ENCODE peak calls at places on chromosomes 1 and 21, in eight cellular contexts. One of them, this sample, is unnamed.

GRCh38 chr1:94821636-94822305 is 1.6 kb downstream of the SLC44A3 start:
- DNase-seq in caudate nucleus: no peak
- DNase-seq in C1 segment of cervical spinal cord: no peak
- DNase-seq in stimulated activated CD8-positive, alpha-beta memory T cell treated with anti-CD3 and anti-CD28 coated beads, Interleukin-2, amount 100 ng/mL, for 48 hours: no peak
- DNase-seq in MG63: no peak
- DNase-seq in choroid plexus epithelial cell: no peak
- DNase-seq in myocyte: peak
- DNase-seq in fibroblast of pulmonary artery: no peak
- DNase-seq in this sample: no peak

GRCh38 chr1:207844374-207844773 is 66.6 kb downstream of the CD34 start:
- DNase-seq in caudate nucleus: no peak
- DNase-seq in C1 segment of cervical spinal cord: no peak
- DNase-seq in stimulated activated CD8-positive, alpha-beta memory T cell treated with anti-CD3 and anti-CD28 coated beads, Interleukin-2, amount 100 ng/mL, for 48 hours: no peak
- DNase-seq in MG63: no peak
- DNase-seq in choroid plexus epithelial cell: no peak
- DNase-seq in myocyte: no peak
- DNase-seq in fibroblast of pulmonary artery: peak
- DNase-seq in this sample: peak

GRCh38 chr1:109113787-109114568 is at the start of gene ELAPOR1:
- DNase-seq in caudate nucleus: peak
- DNase-seq in C1 segment of cervical spinal cord: no peak
- DNase-seq in stimulated activated CD8-positive, alpha-beta memory T cell treated with anti-CD3 and anti-CD28 coated beads, Interleukin-2, amount 100 ng/mL, for 48 hours: peak
- DNase-seq in MG63: no peak
- DNase-seq in choroid plexus epithelial cell: peak
- DNase-seq in myocyte: no peak
- DNase-seq in fibroblast of pulmonary artery: no peak
- DNase-seq in this sample: peak

GRCh38 chr1:20402585-20403422 is 83.2 kb downstream of the CAMK2N1 start:
- DNase-seq in caudate nucleus: no peak
- DNase-seq in C1 segment of cervical spinal cord: no peak
- DNase-seq in stimulated activated CD8-positive, alpha-beta memory T cell treated with anti-CD3 and anti-CD28 coated beads, Interleukin-2, amount 100 ng/mL, for 48 hours: no peak
- DNase-seq in MG63: no peak
- DNase-seq in choroid plexus epithelial cell: peak
- DNase-seq in myocyte: no peak
- DNase-seq in fibroblast of pulmonary artery: no peak
- DNase-seq in this sample: no peak

GRCh38 chr1:195946500-195946899 is 661.7 kb downstream of the KCNT2 start:
- DNase-seq in caudate nucleus: no peak
- DNase-seq in C1 segment of cervical spinal cord: no peak
- DNase-seq in stimulated activated CD8-positive, alpha-beta memory T cell treated with anti-CD3 and anti-CD28 coated beads, Interleukin-2, amount 100 ng/mL, for 48 hours: no peak
- DNase-seq in MG63: no peak
- DNase-seq in choroid plexus epithelial cell: no peak
- DNase-seq in myocyte: no peak
- DNase-seq in fibroblast of pulmonary artery: no peak
- DNase-seq in this sample: no peak

GRCh38 chr1:40635763-40636500 is 29.6 kb downstream of the RIMS3 start:
- DNase-seq in caudate nucleus: no peak
- DNase-seq in C1 segment of cervical spinal cord: no peak
- DNase-seq in stimulated activated CD8-positive, alpha-beta memory T cell treated with anti-CD3 and anti-CD28 coated beads, Interleukin-2, amount 100 ng/mL, for 48 hours: no peak
- DNase-seq in MG63: no peak
- DNase-seq in choroid plexus epithelial cell: no peak
- DNase-seq in myocyte: no peak
- DNase-seq in fibroblast of pulmonary artery: no peak
- DNase-seq in this sample: no peak

GRCh38 chr1:176241385-176242015 is 34.4 kb upstream of the COP1 start:
- DNase-seq in caudate nucleus: no peak
- DNase-seq in C1 segment of cervical spinal cord: no peak
- DNase-seq in stimulated activated CD8-positive, alpha-beta memory T cell treated with anti-CD3 and anti-CD28 coated beads, Interleukin-2, amount 100 ng/mL, for 48 hours: no peak
- DNase-seq in MG63: peak
- DNase-seq in choroid plexus epithelial cell: peak
- DNase-seq in myocyte: peak
- DNase-seq in fibroblast of pulmonary artery: peak
- DNase-seq in this sample: peak

GRCh38 chr1:11730429-11730861 is 5.5 kb upstream of the AGTRAP start:
- DNase-seq in caudate nucleus: peak
- DNase-seq in C1 segment of cervical spinal cord: no peak
- DNase-seq in stimulated activated CD8-positive, alpha-beta memory T cell treated with anti-CD3 and anti-CD28 coated beads, Interleukin-2, amount 100 ng/mL, for 48 hours: no peak
- DNase-seq in MG63: no peak
- DNase-seq in choroid plexus epithelial cell: peak
- DNase-seq in myocyte: no peak
- DNase-seq in fibroblast of pulmonary artery: peak
- DNase-seq in this sample: peak

GRCh38 chr1:113928129-113928949 is 785 bp upstream of the HIPK1 start:
- DNase-seq in caudate nucleus: no peak
- DNase-seq in C1 segment of cervical spinal cord: no peak
- DNase-seq in stimulated activated CD8-positive, alpha-beta memory T cell treated with anti-CD3 and anti-CD28 coated beads, Interleukin-2, amount 100 ng/mL, for 48 hours: no peak
- DNase-seq in MG63: no peak
- DNase-seq in choroid plexus epithelial cell: peak
- DNase-seq in myocyte: peak
- DNase-seq in fibroblast of pulmonary artery: no peak
- DNase-seq in this sample: peak

GRCh38 chr21:42799948-42800347 is 79.4 kb downstream of the WDR4 start:
- DNase-seq in caudate nucleus: no peak
- DNase-seq in C1 segment of cervical spinal cord: no peak
- DNase-seq in stimulated activated CD8-positive, alpha-beta memory T cell treated with anti-CD3 and anti-CD28 coated beads, Interleukin-2, amount 100 ng/mL, for 48 hours: no peak
- DNase-seq in MG63: no peak
- DNase-seq in choroid plexus epithelial cell: no peak
- DNase-seq in myocyte: no peak
- DNase-seq in fibroblast of pulmonary artery: no peak
- DNase-seq in this sample: no peak

GRCh38 chr1:33397994-33398393 is 32.9 kb downstream of the PHC2 start:
- DNase-seq in caudate nucleus: no peak
- DNase-seq in C1 segment of cervical spinal cord: no peak
- DNase-seq in stimulated activated CD8-positive, alpha-beta memory T cell treated with anti-CD3 and anti-CD28 coated beads, Interleukin-2, amount 100 ng/mL, for 48 hours: no peak
- DNase-seq in MG63: no peak
- DNase-seq in choroid plexus epithelial cell: peak
- DNase-seq in myocyte: no peak
- DNase-seq in fibroblast of pulmonary artery: no peak
- DNase-seq in this sample: no peak

GRCh38 chr1:36528361-36529349 is 45.9 kb upstream of the CSF3R start:
- DNase-seq in caudate nucleus: no peak
- DNase-seq in C1 segment of cervical spinal cord: no peak
- DNase-seq in stimulated activated CD8-positive, alpha-beta memory T cell treated with anti-CD3 and anti-CD28 coated beads, Interleukin-2, amount 100 ng/mL, for 48 hours: no peak
- DNase-seq in MG63: no peak
- DNase-seq in choroid plexus epithelial cell: peak
- DNase-seq in myocyte: no peak
- DNase-seq in fibroblast of pulmonary artery: no peak
- DNase-seq in this sample: peak

GRCh38 chr1:180626711-180627110 is 5.1 kb upstream of the XPR1 start:
- DNase-seq in caudate nucleus: no peak
- DNase-seq in C1 segment of cervical spinal cord: no peak
- DNase-seq in stimulated activated CD8-positive, alpha-beta memory T cell treated with anti-CD3 and anti-CD28 coated beads, Interleukin-2, amount 100 ng/mL, for 48 hours: no peak
- DNase-seq in MG63: no peak
- DNase-seq in choroid plexus epithelial cell: no peak
- DNase-seq in myocyte: no peak
- DNase-seq in fibroblast of pulmonary artery: no peak
- DNase-seq in this sample: no peak

GRCh38 chr1:36884029-36884701 is 150.2 kb downstream of the GRIK3 start:
- DNase-seq in caudate nucleus: no peak
- DNase-seq in C1 segment of cervical spinal cord: no peak
- DNase-seq in stimulated activated CD8-positive, alpha-beta memory T cell treated with anti-CD3 and anti-CD28 coated beads, Interleukin-2, amount 100 ng/mL, for 48 hours: no peak
- DNase-seq in MG63: no peak
- DNase-seq in choroid plexus epithelial cell: no peak
- DNase-seq in myocyte: no peak
- DNase-seq in fibroblast of pulmonary artery: no peak
- DNase-seq in this sample: no peak

GRCh38 chr1:6485140-6485936 is 6.1 kb downstream of the PLEKHG5 start:
- DNase-seq in caudate nucleus: no peak
- DNase-seq in C1 segment of cervical spinal cord: no peak
- DNase-seq in stimulated activated CD8-positive, alpha-beta memory T cell treated with anti-CD3 and anti-CD28 coated beads, Interleukin-2, amount 100 ng/mL, for 48 hours: no peak
- DNase-seq in MG63: no peak
- DNase-seq in choroid plexus epithelial cell: no peak
- DNase-seq in myocyte: no peak
- DNase-seq in fibroblast of pulmonary artery: no peak
- DNase-seq in this sample: no peak

GRCh38 chr1:46202975-46203737 is at the start of gene LURAP1:
- DNase-seq in caudate nucleus: peak
- DNase-seq in C1 segment of cervical spinal cord: no peak
- DNase-seq in stimulated activated CD8-positive, alpha-beta memory T cell treated with anti-CD3 and anti-CD28 coated beads, Interleukin-2, amount 100 ng/mL, for 48 hours: peak
- DNase-seq in MG63: peak
- DNase-seq in choroid plexus epithelial cell: peak
- DNase-seq in myocyte: no peak
- DNase-seq in fibroblast of pulmonary artery: peak
- DNase-seq in this sample: peak

GRCh38 chr1:62637392-62638105 is 40.2 kb downstream of the ANGPTL3 start:
- DNase-seq in caudate nucleus: no peak
- DNase-seq in C1 segment of cervical spinal cord: no peak
- DNase-seq in stimulated activated CD8-positive, alpha-beta memory T cell treated with anti-CD3 and anti-CD28 coated beads, Interleukin-2, amount 100 ng/mL, for 48 hours: no peak
- DNase-seq in MG63: no peak
- DNase-seq in choroid plexus epithelial cell: peak
- DNase-seq in myocyte: no peak
- DNase-seq in fibroblast of pulmonary artery: no peak
- DNase-seq in this sample: peak

GRCh38 chr1:22137006-22137720 is 5.7 kb downstream of the WNT4 start:
- DNase-seq in caudate nucleus: no peak
- DNase-seq in C1 segment of cervical spinal cord: no peak
- DNase-seq in stimulated activated CD8-positive, alpha-beta memory T cell treated with anti-CD3 and anti-CD28 coated beads, Interleukin-2, amount 100 ng/mL, for 48 hours: no peak
- DNase-seq in MG63: no peak
- DNase-seq in choroid plexus epithelial cell: peak
- DNase-seq in myocyte: peak
- DNase-seq in fibroblast of pulmonary artery: peak
- DNase-seq in this sample: peak

GRCh38 chr21:35198004-35198403 is 148.9 kb upstream of the RUNX1 start:
- DNase-seq in caudate nucleus: no peak
- DNase-seq in C1 segment of cervical spinal cord: no peak
- DNase-seq in stimulated activated CD8-positive, alpha-beta memory T cell treated with anti-CD3 and anti-CD28 coated beads, Interleukin-2, amount 100 ng/mL, for 48 hours: no peak
- DNase-seq in MG63: peak
- DNase-seq in choroid plexus epithelial cell: peak
- DNase-seq in myocyte: peak
- DNase-seq in fibroblast of pulmonary artery: peak
- DNase-seq in this sample: peak

GRCh38 chr1:234090212-234091064 is 186.0 kb downstream of the SLC35F3 start:
- DNase-seq in caudate nucleus: no peak
- DNase-seq in C1 segment of cervical spinal cord: no peak
- DNase-seq in stimulated activated CD8-positive, alpha-beta memory T cell treated with anti-CD3 and anti-CD28 coated beads, Interleukin-2, amount 100 ng/mL, for 48 hours: no peak
- DNase-seq in MG63: no peak
- DNase-seq in choroid plexus epithelial cell: no peak
- DNase-seq in myocyte: no peak
- DNase-seq in fibroblast of pulmonary artery: no peak
- DNase-seq in this sample: no peak

GRCh38 chr1:206635080-206635982 is at the start of gene DYRK3:
- DNase-seq in caudate nucleus: peak
- DNase-seq in C1 segment of cervical spinal cord: peak
- DNase-seq in stimulated activated CD8-positive, alpha-beta memory T cell treated with anti-CD3 and anti-CD28 coated beads, Interleukin-2, amount 100 ng/mL, for 48 hours: peak
- DNase-seq in MG63: peak
- DNase-seq in choroid plexus epithelial cell: peak
- DNase-seq in myocyte: peak
- DNase-seq in fibroblast of pulmonary artery: peak
- DNase-seq in this sample: peak

GRCh38 chr21:37642493-37642892 is 273.8 kb downstream of the KCNJ6 start:
- DNase-seq in caudate nucleus: no peak
- DNase-seq in C1 segment of cervical spinal cord: no peak
- DNase-seq in stimulated activated CD8-positive, alpha-beta memory T cell treated with anti-CD3 and anti-CD28 coated beads, Interleukin-2, amount 100 ng/mL, for 48 hours: no peak
- DNase-seq in MG63: no peak
- DNase-seq in choroid plexus epithelial cell: peak
- DNase-seq in myocyte: no peak
- DNase-seq in fibroblast of pulmonary artery: no peak
- DNase-seq in this sample: no peak

GRCh38 chr1:89844236-89844807 is 23.5 kb downstream of the LRRC8D start:
- DNase-seq in caudate nucleus: no peak
- DNase-seq in C1 segment of cervical spinal cord: no peak
- DNase-seq in stimulated activated CD8-positive, alpha-beta memory T cell treated with anti-CD3 and anti-CD28 coated beads, Interleukin-2, amount 100 ng/mL, for 48 hours: no peak
- DNase-seq in MG63: peak
- DNase-seq in choroid plexus epithelial cell: peak
- DNase-seq in myocyte: no peak
- DNase-seq in fibroblast of pulmonary artery: no peak
- DNase-seq in this sample: peak

GRCh38 chr1:166384948-166385347 is 218.1 kb upstream of the FAM78B start:
- DNase-seq in caudate nucleus: no peak
- DNase-seq in C1 segment of cervical spinal cord: no peak
- DNase-seq in stimulated activated CD8-positive, alpha-beta memory T cell treated with anti-CD3 and anti-CD28 coated beads, Interleukin-2, amount 100 ng/mL, for 48 hours: no peak
- DNase-seq in MG63: no peak
- DNase-seq in choroid plexus epithelial cell: no peak
- DNase-seq in myocyte: no peak
- DNase-seq in fibroblast of pulmonary artery: no peak
- DNase-seq in this sample: no peak

GRCh38 chr1:8482844-8483436 is 165.0 kb downstream of the SLC45A1 start:
- DNase-seq in caudate nucleus: no peak
- DNase-seq in C1 segment of cervical spinal cord: no peak
- DNase-seq in stimulated activated CD8-positive, alpha-beta memory T cell treated with anti-CD3 and anti-CD28 coated beads, Interleukin-2, amount 100 ng/mL, for 48 hours: no peak
- DNase-seq in MG63: no peak
- DNase-seq in choroid plexus epithelial cell: peak
- DNase-seq in myocyte: no peak
- DNase-seq in fibroblast of pulmonary artery: peak
- DNase-seq in this sample: peak

GRCh38 chr1:54653036-54653435 is 11.4 kb downstream of the MROH7 start:
- DNase-seq in caudate nucleus: no peak
- DNase-seq in C1 segment of cervical spinal cord: no peak
- DNase-seq in stimulated activated CD8-positive, alpha-beta memory T cell treated with anti-CD3 and anti-CD28 coated beads, Interleukin-2, amount 100 ng/mL, for 48 hours: no peak
- DNase-seq in MG63: no peak
- DNase-seq in choroid plexus epithelial cell: peak
- DNase-seq in myocyte: peak
- DNase-seq in fibroblast of pulmonary artery: no peak
- DNase-seq in this sample: peak

GRCh38 chr21:32732544-32732943 is 4.7 kb upstream of the SYNJ1 start:
- DNase-seq in caudate nucleus: no peak
- DNase-seq in C1 segment of cervical spinal cord: no peak
- DNase-seq in stimulated activated CD8-positive, alpha-beta memory T cell treated with anti-CD3 and anti-CD28 coated beads, Interleukin-2, amount 100 ng/mL, for 48 hours: no peak
- DNase-seq in MG63: no peak
- DNase-seq in choroid plexus epithelial cell: no peak
- DNase-seq in myocyte: no peak
- DNase-seq in fibroblast of pulmonary artery: no peak
- DNase-seq in this sample: no peak

GRCh38 chr1:18176619-18177018 is 69.0 kb downstream of the IGSF21 start:
- DNase-seq in caudate nucleus: no peak
- DNase-seq in C1 segment of cervical spinal cord: no peak
- DNase-seq in stimulated activated CD8-positive, alpha-beta memory T cell treated with anti-CD3 and anti-CD28 coated beads, Interleukin-2, amount 100 ng/mL, for 48 hours: no peak
- DNase-seq in MG63: no peak
- DNase-seq in choroid plexus epithelial cell: no peak
- DNase-seq in myocyte: no peak
- DNase-seq in fibroblast of pulmonary artery: no peak
- DNase-seq in this sample: no peak

GRCh38 chr1:116664366-116664983 is 3.1 kb downstream of the IGSF3 start:
- DNase-seq in caudate nucleus: no peak
- DNase-seq in C1 segment of cervical spinal cord: no peak
- DNase-seq in stimulated activated CD8-positive, alpha-beta memory T cell treated with anti-CD3 and anti-CD28 coated beads, Interleukin-2, amount 100 ng/mL, for 48 hours: no peak
- DNase-seq in MG63: no peak
- DNase-seq in choroid plexus epithelial cell: no peak
- DNase-seq in myocyte: no peak
- DNase-seq in fibroblast of pulmonary artery: no peak
- DNase-seq in this sample: no peak

GRCh38 chr1:27403065-27403726 is 10.8 kb downstream of the GPR3 start:
- DNase-seq in caudate nucleus: peak
- DNase-seq in C1 segment of cervical spinal cord: no peak
- DNase-seq in stimulated activated CD8-positive, alpha-beta memory T cell treated with anti-CD3 and anti-CD28 coated beads, Interleukin-2, amount 100 ng/mL, for 48 hours: no peak
- DNase-seq in MG63: peak
- DNase-seq in choroid plexus epithelial cell: peak
- DNase-seq in myocyte: peak
- DNase-seq in fibroblast of pulmonary artery: peak
- DNase-seq in this sample: peak

GRCh38 chr1:116847688-116848531 is 61.8 kb upstream of the PTGFRN start:
- DNase-seq in caudate nucleus: no peak
- DNase-seq in C1 segment of cervical spinal cord: no peak
- DNase-seq in stimulated activated CD8-positive, alpha-beta memory T cell treated with anti-CD3 and anti-CD28 coated beads, Interleukin-2, amount 100 ng/mL, for 48 hours: no peak
- DNase-seq in MG63: peak
- DNase-seq in choroid plexus epithelial cell: peak
- DNase-seq in myocyte: peak
- DNase-seq in fibroblast of pulmonary artery: peak
- DNase-seq in this sample: peak

GRCh38 chr1:218384576-218384975 is 39.4 kb downstream of the TGFB2 start:
- DNase-seq in caudate nucleus: no peak
- DNase-seq in C1 segment of cervical spinal cord: no peak
- DNase-seq in stimulated activated CD8-positive, alpha-beta memory T cell treated with anti-CD3 and anti-CD28 coated beads, Interleukin-2, amount 100 ng/mL, for 48 hours: no peak
- DNase-seq in MG63: no peak
- DNase-seq in choroid plexus epithelial cell: peak
- DNase-seq in myocyte: peak
- DNase-seq in fibroblast of pulmonary artery: peak
- DNase-seq in this sample: peak

GRCh38 chr1:111030590-111030989 is 66.9 kb upstream of the LRIF1 start:
- DNase-seq in caudate nucleus: no peak
- DNase-seq in C1 segment of cervical spinal cord: no peak
- DNase-seq in stimulated activated CD8-positive, alpha-beta memory T cell treated with anti-CD3 and anti-CD28 coated beads, Interleukin-2, amount 100 ng/mL, for 48 hours: peak
- DNase-seq in MG63: peak
- DNase-seq in choroid plexus epithelial cell: peak
- DNase-seq in myocyte: peak
- DNase-seq in fibroblast of pulmonary artery: peak
- DNase-seq in this sample: peak

GRCh38 chr21:25080706-25081495 is 526.4 kb downstream of the MRPL39 start:
- DNase-seq in caudate nucleus: no peak
- DNase-seq in C1 segment of cervical spinal cord: no peak
- DNase-seq in stimulated activated CD8-positive, alpha-beta memory T cell treated with anti-CD3 and anti-CD28 coated beads, Interleukin-2, amount 100 ng/mL, for 48 hours: no peak
- DNase-seq in MG63: no peak
- DNase-seq in choroid plexus epithelial cell: no peak
- DNase-seq in myocyte: no peak
- DNase-seq in fibroblast of pulmonary artery: no peak
- DNase-seq in this sample: no peak

This sample was measured in iris pigment epithelial cell.